ENCODE peak calls at places on chromosomes 7 and 10, in nine cellular contexts. O is HCT116, J is colonic mucosa, P is astrocyte of the spinal cord, X is astrocyte of the cerebellum, L is AG09309, T is mucosa of descending colon, H is Peyer's patch, G is AG04450. C is an unnamed sample.

GRCh38 chr7:138900040-138900828 is 81.0 kb downstream of the KIAA1549 start:
- DNase-seq in O (no peak), J (no peak), P (peak), X (peak), L (no peak), T (no peak), H (no peak), G (no peak), C (no peak)

GRCh38 chr10:43689618-43689954 is 40.9 kb upstream of the ZNF32 start:
- DNase-seq in O (no peak), J (peak), P (no peak), X (no peak), L (no peak), T (peak), H (peak), G (no peak), C (no peak)

GRCh38 chr10:46016190-46016589 is 14.2 kb downstream of the NCOA4 start:
- DNase-seq in O (no peak), J (no peak), P (no peak), X (no peak), L (no peak), T (no peak), H (no peak), G (no peak), C (no peak)

GRCh38 chr7:91838439-91838838 is 42.1 kb downstream of the MTERF1 start:
- DNase-seq in O (no peak), J (no peak), P (no peak), X (no peak), L (no peak), T (no peak), H (no peak), G (no peak), C (no peak)

GRCh38 chr10:103792547-103792946 is 62.8 kb downstream of the SH3PXD2A start:
- DNase-seq in O (no peak), J (no peak), P (no peak), X (no peak), L (no peak), T (no peak), H (no peak), G (peak), C (no peak)

GRCh38 chr10:352476-353235 is 217.4 kb downstream of the ZMYND11 start:
- DNase-seq in O (no peak), J (no peak), P (no peak), X (no peak), L (no peak), T (no peak), H (no peak), G (no peak), C (no peak)

GRCh38 chr7:93910076-93910994 is 4.0 kb downstream of the GNGT1 start:
- DNase-seq in O (no peak), J (no peak), P (peak), X (no peak), L (no peak), T (no peak), H (no peak), G (peak), C (no peak)

GRCh38 chr10:99276848-99277486 is 41.3 kb upstream of the HPSE2 start:
- DNase-seq in O (peak), J (no peak), P (peak), X (no peak), L (no peak), T (no peak), H (no peak), G (no peak), C (no peak)

GRCh38 chr7:1253591-1254207 is 21.0 kb downstream of the UNCX start:
- DNase-seq in O (no peak), J (no peak), P (no peak), X (no peak), L (no peak), T (no peak), H (no peak), G (no peak), C (no peak)

GRCh38 chr10:59831658-59832503 is 74.5 kb downstream of the CCDC6 start:
- DNase-seq in O (no peak), J (no peak), P (no peak), X (no peak), L (no peak), T (no peak), H (peak), G (no peak), C (no peak)

GRCh38 chr7:157432957-157433576 is 96.3 kb downstream of the DNAJB6 start:
- DNase-seq in O (no peak), J (peak), P (peak), X (no peak), L (no peak), T (peak), H (peak), G (no peak), C (no peak)

GRCh38 chr10:96673318-96674099 is 46.8 kb downstream of the PIK3AP1 start:
- DNase-seq in O (no peak), J (peak), P (peak), X (peak), L (no peak), T (peak), H (peak), G (peak), C (no peak)

GRCh38 chr7:30349170-30349569 is 64.8 kb downstream of the ZNRF2 start:
- DNase-seq in O (no peak), J (no peak), P (no peak), X (no peak), L (no peak), T (no peak), H (no peak), G (no peak), C (no peak)

GRCh38 chr7:85750454-85750949 is 563.6 kb upstream of the SEMA3D start:
- DNase-seq in O (peak), J (peak), P (peak), X (peak), L (peak), T (peak), H (peak), G (no peak), C (peak)

GRCh38 chr7:34320926-34321609 is 336.9 kb upstream of the NPSR1 start:
- DNase-seq in O (peak), J (peak), P (peak), X (peak), L (peak), T (peak), H (peak), G (peak), C (peak)

GRCh38 chr10:43294892-43295291 is 28.0 kb upstream of the RASGEF1A start:
- DNase-seq in O (no peak), J (no peak), P (no peak), X (no peak), L (no peak), T (no peak), H (no peak), G (no peak), C (no peak)

GRCh38 chr7:158133057-158133456 is 454.6 kb downstream of the PTPRN2 start:
- DNase-seq in O (no peak), J (no peak), P (no peak), X (no peak), L (no peak), T (no peak), H (no peak), G (no peak), C (no peak)

GRCh38 chr10:24669285-24669861 is 54.3 kb downstream of the ARHGAP21 start:
- DNase-seq in O (no peak), J (no peak), P (no peak), X (no peak), L (no peak), T (no peak), H (no peak), G (no peak), C (no peak)

GRCh38 chr7:105580022-105580740 is 1.1 kb downstream of the EFCAB10 start:
- DNase-seq in O (peak), J (no peak), P (no peak), X (no peak), L (no peak), T (no peak), H (no peak), G (no peak), C (no peak)
- TF ChIP-seq CTCF in O (peak), J (no peak), P (peak), X (peak), L (no peak), T (no peak), H (no peak), G (no peak), C (peak)

GRCh38 chr10:61731638-61732037 is 68.9 kb downstream of the CABCOCO1 start:
- DNase-seq in O (no peak), J (no peak), P (no peak), X (no peak), L (no peak), T (no peak), H (no peak), G (no peak), C (no peak)
- H3K4me3 ChIP-seq in O (no peak), J (no peak), P (no peak), X (no peak), L (no peak), T (no peak), H (no peak), G (no peak), C (no peak)

GRCh38 chr7:96778263-96778662 is 68.6 kb upstream of the SEM1 start:
- DNase-seq in O (peak), J (no peak), P (no peak), X (no peak), L (no peak), T (no peak), H (no peak), G (no peak), C (no peak)
- TF ChIP-seq CTCF in O (peak), J (no peak), P (no peak), X (no peak), L (no peak), T (no peak), H (no peak), G (no peak), C (no peak)

GRCh38 chr10:86709786-86710185 is 41.5 kb downstream of the LDB3 start:
- DNase-seq in O (no peak), J (no peak), P (no peak), X (no peak), L (no peak), T (no peak), H (no peak), G (no peak), C (no peak)

GRCh38 chr10:86708783-86709778 is 40.8 kb downstream of the LDB3 start:
- DNase-seq in O (no peak), J (no peak), P (no peak), X (no peak), L (no peak), T (no peak), H (no peak), G (no peak), C (no peak)

GRCh38 chr10:86711957-86712708 is 43.8 kb downstream of the LDB3 start:
- DNase-seq in O (no peak), J (no peak), P (peak), X (no peak), L (no peak), T (peak), H (no peak), G (no peak), C (no peak)

GRCh38 chr10:86711237-86711956 is 43.1 kb downstream of the LDB3 start:
- DNase-seq in O (peak), J (peak), P (peak), X (peak), L (peak), T (peak), H (peak), G (peak), C (peak)

DNA sequence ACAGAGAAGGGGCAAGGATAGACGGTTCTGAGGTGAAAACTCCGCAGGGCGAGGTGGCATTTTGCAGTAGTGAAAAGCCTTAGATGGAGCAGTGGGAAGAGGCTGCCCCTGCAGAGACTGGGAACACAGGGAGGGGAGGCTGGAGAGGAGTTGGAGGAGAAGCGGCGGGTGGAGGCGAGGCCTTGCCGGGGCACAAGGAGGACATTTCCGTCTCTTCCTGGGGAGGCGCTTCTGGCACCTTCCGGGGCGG is 42.6 kb downstream of the LDB3 start:
- DNase-seq in O (no peak), J (no peak), P (no peak), X (no peak), L (no peak), T (no peak), H (no peak), G (no peak), C (no peak)
- H3K4me3 ChIP-seq in O (peak), J (peak), P (peak), X (peak), L (peak), T (peak), H (peak), G (peak), C (peak)

DNA sequence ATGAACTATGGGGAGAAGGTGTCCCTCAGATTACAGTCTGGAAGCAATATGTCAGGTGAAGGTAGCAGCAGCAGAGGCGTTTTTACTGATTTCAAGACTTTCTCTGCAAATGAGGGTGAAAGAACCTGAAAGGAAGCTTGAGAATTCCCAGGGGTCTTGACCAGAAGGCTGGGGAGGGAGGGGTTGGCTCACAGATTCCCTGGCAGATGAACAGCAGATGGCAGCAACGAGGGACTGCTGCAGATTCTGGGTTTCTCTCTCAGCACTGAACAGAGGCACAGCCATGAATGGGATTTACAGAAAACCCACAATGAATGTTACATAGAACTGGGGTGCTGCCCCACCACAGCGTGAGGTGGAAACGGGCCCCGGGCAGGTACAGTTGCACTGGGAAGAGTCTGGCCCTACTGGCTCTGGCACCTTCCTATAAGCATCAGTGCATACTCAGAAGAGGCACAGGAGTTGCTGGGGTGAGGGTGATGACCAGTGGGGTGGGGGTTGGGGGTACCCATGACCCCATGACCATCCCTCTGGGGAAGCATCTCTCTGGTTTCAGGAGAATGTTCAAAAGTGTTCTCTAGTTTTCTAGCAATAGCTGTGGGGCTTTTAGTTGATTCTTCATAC is 317.8 kb downstream of the SH2D4B start:
- DNase-seq in O (no peak), J (no peak), P (no peak), X (no peak), L (no peak), T (peak), H (no peak), G (no peak), C (no peak)
- TF ChIP-seq CTCF in O (peak), J (no peak), P (peak), X (peak), L (no peak), T (no peak), H (peak), G (no peak), C (peak)

GRCh38 chr7:27144799-27145166 is 1.3 kb upstream of the HOXA5 start:
- DNase-seq in O (no peak), J (peak), P (no peak), X (no peak), L (no peak), T (no peak), H (peak), G (no peak), C (no peak)
- H3K4me3 ChIP-seq in O (no peak), J (peak), P (peak), X (no peak), L (no peak), T (no peak), H (peak), G (peak), C (no peak)

DNA sequence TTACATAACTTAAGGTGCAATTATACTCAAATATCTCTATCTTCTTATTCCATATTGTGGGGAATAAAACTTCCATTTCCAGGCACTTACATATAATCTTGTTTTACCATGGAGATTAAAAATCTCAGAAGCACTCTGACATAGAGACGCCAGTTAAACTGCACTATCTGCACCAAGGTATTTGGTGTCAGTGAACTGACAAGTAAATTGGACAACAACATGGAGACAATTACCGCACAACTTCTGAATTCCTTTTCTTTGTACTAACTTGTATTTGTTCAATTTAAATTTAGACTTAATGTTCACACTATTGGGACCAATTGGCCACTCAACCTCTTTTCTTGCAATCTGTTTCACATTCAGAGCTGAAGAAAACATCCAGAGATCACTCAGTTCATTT is 184.8 kb downstream of the CHCHD3 start:
- DNase-seq in O (no peak), J (no peak), P (no peak), X (no peak), L (no peak), T (no peak), H (no peak), G (no peak), C (no peak)
- TF ChIP-seq CTCF in O (no peak), J (no peak), P (no peak), X (no peak), L (no peak), T (no peak), H (no peak), G (no peak), C (no peak)